ENCODE peak calls at places on chromosomes 4 and X, in seven cellular contexts. T, D, A, L, E, Q and B are unnamed samples. For H3K4me1 and H3K36me3, the result is how much of the 10 kb centered on the place peaks cover.

GRCh38 chr4:169428376-169428775 is 157.6 kb upstream of the SH3RF1 start:
- DNase-seq in L (no peak), E (no peak), D (no peak), T (no peak), A (no peak), Q (no peak), B (no peak)

GRCh38 chrX:141214216-141214615 is 28.1 kb downstream of the SPANXC start:
- DNase-seq in A (no peak), T (no peak), D (no peak), E (no peak), L (no peak), Q (no peak), B (no peak)

GRCh38 chr4:178264001-178264400 is 821.8 kb upstream of the AGA start:
- DNase-seq in E (no peak), D (no peak), L (no peak), A (no peak), T (no peak), Q (no peak), B (no peak)

GRCh38 chr4:99324361-99324760 is 3.2 kb upstream of the ADH1B start:
- DNase-seq in Q (no peak), L (no peak), D (no peak), A (no peak), E (no peak), T (no peak), B (no peak)

GRCh38 chrX:10811093-10811492 is 190.7 kb upstream of the MID1 start:
- DNase-seq in A (no peak), Q (no peak), L (no peak), D (no peak), E (no peak), T (no peak), B (no peak)

GRCh38 chr4:38387348-38387747 is 276.7 kb upstream of the KLF3 start:
- DNase-seq in T (peak), A (no peak), Q (no peak), E (peak), L (peak), D (peak), B (no peak)

GRCh38 chr4:24979554-24979953 is 51.2 kb downstream of the LGI2 start:
- DNase-seq in E (no peak), T (peak), D (no peak), L (no peak), Q (no peak), A (peak), B (no peak)

GRCh38 chrX:155865193-155865592 is 16.0 kb upstream of the VAMP7 start:
- DNase-seq in E (no peak), L (no peak), D (no peak), Q (no peak), T (no peak), A (no peak), B (no peak)

GRCh38 chrX:18707442-18708049 is at the start of gene PPEF1:
- DNase-seq in Q (no peak), D (no peak), T (no peak), A (no peak), E (no peak), L (no peak), B (no peak)

GRCh38 chr4:6507345-6507744 is 34.9 kb upstream of the PPP2R2C start:
- DNase-seq in Q (no peak), E (no peak), A (no peak), T (no peak), D (no peak), L (no peak), B (no peak)

GRCh38 chrX:133185119-133185518 is 33.0 kb downstream of the TFDP3 start:
- DNase-seq in T (no peak), A (no peak), E (no peak), Q (no peak), D (no peak), L (no peak), B (no peak)

GRCh38 chrX:153600921-153601320 is 2.0 kb upstream of the CCNQ start:
- DNase-seq in T (no peak), L (no peak), D (no peak), A (no peak), E (no peak), Q (no peak), B (no peak)
- H3K4me1 ChIP-seq in T (under half), L (under half), D (under half), A (under half), E (under half), Q (under half), B (under half)

DNA sequence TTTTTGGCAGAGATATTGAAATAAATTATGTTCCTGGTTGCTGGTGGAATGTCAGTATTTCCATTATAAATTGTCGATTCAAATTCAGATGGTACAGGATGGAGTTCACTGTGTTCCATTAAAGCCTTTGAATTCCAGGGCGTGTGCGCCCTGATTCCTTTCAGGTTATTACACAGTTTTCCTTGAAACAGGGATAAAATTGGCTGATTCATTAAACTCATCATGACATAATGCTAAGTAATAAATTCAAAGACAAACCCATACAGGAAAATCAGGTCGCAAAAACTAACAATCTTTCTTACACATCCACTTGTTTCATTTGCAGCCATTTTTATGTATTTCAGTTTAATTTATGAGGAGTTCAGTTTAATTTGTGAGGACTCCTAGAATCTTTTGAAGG is 51.1 kb downstream of the RWDD4 start:
- DNase-seq in Q (no peak), A (peak), L (no peak), E (no peak), T (no peak), D (no peak), B (no peak)
- H3K27ac ChIP-seq in Q (no peak), A (no peak), L (no peak), E (no peak), T (no peak), D (no peak), B (no peak)

GRCh38 chr4:15695764-15696163 is 7.1 kb upstream of the BST1 start:
- DNase-seq in L (no peak), D (no peak), Q (no peak), A (no peak), T (no peak), E (peak), B (no peak)

GRCh38 chr4:15695240-15695699 is 7.6 kb upstream of the BST1 start:
- DNase-seq in T (no peak), D (no peak), E (peak), L (no peak), Q (no peak), A (peak), B (no peak)

GRCh38 chr4:15696866-15697265 is 6.0 kb upstream of the BST1 start:
- DNase-seq in E (no peak), T (no peak), A (no peak), Q (no peak), L (no peak), D (no peak), B (no peak)

GRCh38 chr4:15691346-15692140 is 9.9 kb downstream of the FAM200B start:
- DNase-seq in T (no peak), Q (no peak), E (peak), L (no peak), D (no peak), A (peak), B (no peak)

GRCh38 chr4:15694431-15694830 is 8.4 kb upstream of the BST1 start:
- DNase-seq in Q (no peak), L (no peak), D (no peak), A (peak), E (peak), T (no peak), B (no peak)
- H3K36me3 ChIP-seq in Q (under half), L (under half), D (under half), A (under half), E (under half), T (under half), B (under half)

GRCh38 chrX:45788315-45788714 is 587.6 kb upstream of the DIPK2B start:
- DNase-seq in A (no peak), D (no peak), E (peak), T (no peak), L (no peak), Q (no peak), B (no peak)

GRCh38 chrX:45781901-45782553 is 581.4 kb upstream of the DIPK2B start:
- DNase-seq in E (peak), D (no peak), L (no peak), T (no peak), A (peak), Q (no peak), B (no peak)

GRCh38 chrX:45778621-45779020 is 577.9 kb upstream of the DIPK2B start:
- DNase-seq in D (no peak), E (no peak), L (no peak), Q (no peak), T (no peak), A (no peak), B (no peak)

GRCh38 chrX:45784590-45784989 is 583.9 kb upstream of the DIPK2B start:
- DNase-seq in E (no peak), T (no peak), D (no peak), Q (no peak), A (no peak), L (no peak), B (no peak)

GRCh38 chrX:45783002-45783401 is 582.3 kb upstream of the DIPK2B start:
- DNase-seq in L (no peak), T (no peak), D (no peak), Q (no peak), E (no peak), A (no peak), B (no peak)
- H3K4me1 ChIP-seq in L (under half), T (under half), D (under half), Q (under half), E (under half), A (under half), B (under half)

GRCh38 chrX:47573334-47574095 is 8.7 kb upstream of the TIMP1 start:
- DNase-seq in A (peak), Q (no peak), E (peak), D (peak), T (peak), L (no peak), B (no peak)
- H3K27ac ChIP-seq in A (peak), Q (no peak), E (peak), D (peak), T (peak), L (peak), B (no peak)

DNA sequence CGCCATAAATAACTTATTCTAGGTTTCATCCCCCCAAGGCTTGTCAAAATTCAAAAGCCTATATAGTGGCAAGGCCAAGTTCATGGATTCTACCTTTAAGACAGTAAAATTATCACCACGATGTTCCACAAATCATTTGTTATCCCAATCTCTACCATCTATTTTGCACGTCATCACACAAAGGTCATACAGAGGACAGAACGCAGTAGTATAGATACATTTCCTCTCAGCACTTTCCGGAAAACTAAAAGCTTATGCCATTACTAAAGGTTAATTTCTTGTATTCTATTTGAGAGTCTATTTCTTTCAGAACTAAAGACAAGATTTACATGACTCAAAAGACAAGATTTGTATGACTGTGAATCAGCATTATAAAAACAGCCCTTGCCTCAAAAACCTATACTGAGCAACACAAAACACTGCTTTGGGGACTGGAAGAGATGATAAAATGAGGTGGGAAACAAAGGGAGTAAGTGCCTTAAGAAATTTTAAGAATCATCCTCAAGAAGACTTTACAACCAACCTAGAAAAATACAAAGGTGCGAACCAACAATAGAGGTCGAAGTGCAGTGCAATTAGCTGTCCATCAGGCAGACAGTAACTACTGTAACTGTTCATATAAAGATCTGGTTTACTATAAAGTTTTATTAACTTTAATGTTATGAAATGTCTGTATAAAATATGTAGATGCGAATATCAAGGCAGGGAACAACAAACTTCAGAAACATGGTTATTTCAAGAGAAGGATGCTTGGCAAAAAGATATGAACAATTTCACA is 7.6 kb downstream of the UBE2D3 start:
- DNase-seq in D (no peak), L (no peak), E (peak), A (no peak), Q (no peak), T (no peak), B (peak)
- H3K36me3 ChIP-seq in D (under half), L (under half), E (under half), A (under half), Q (under half), T (under half), B (under half)